ENCODE peak calls at places on chromosomes 3 and 15, in nine cellular contexts. M is brain microvascular endothelial cell, K is tibial artery, U is AG04450, J is BE2C, P is psoas muscle, T is Caco-2, S is lower lobe of right lung, N is tibial nerve. G is an unnamed sample.

GRCh38 chr3:134644731-134645514 is 5.9 kb downstream of the KY start:
- DNase-seq in M (no peak), K (no peak), U (no peak), J (no peak), P (peak), T (no peak), S (no peak), N (no peak), G (no peak)

GRCh38 chr15:97783240-97783639 is 177.3 kb upstream of the ARRDC4 start:
- DNase-seq in M (no peak), K (no peak), U (no peak), J (no peak), P (no peak), T (no peak), S (no peak), N (no peak), G (no peak)

GRCh38 chr15:83422541-83422940 is 24.6 kb upstream of the SH3GL3 start:
- DNase-seq in M (no peak), K (no peak), U (no peak), J (no peak), P (no peak), T (no peak), S (no peak), N (no peak), G (no peak)

GRCh38 chr3:190696777-190697501 is 165.6 kb downstream of the GMNC start:
- DNase-seq in M (no peak), K (no peak), U (no peak), J (no peak), P (no peak), T (peak), S (no peak), N (no peak), G (no peak)

GRCh38 chr3:128095222-128095703 is 28.3 kb downstream of the RUVBL1 start:
- DNase-seq in M (peak), K (peak), U (peak), J (peak), P (peak), T (peak), S (peak), N (peak), G (peak)

GRCh38 chr3:149610351-149611105 is 47.3 kb downstream of the WWTR1 start:
- DNase-seq in M (no peak), K (peak), U (no peak), J (no peak), P (peak), T (no peak), S (no peak), N (no peak), G (no peak)

GRCh38 chr15:97023131-97023844 is 692.8 kb downstream of the NR2F2 start:
- DNase-seq in M (peak), K (no peak), U (no peak), J (no peak), P (no peak), T (no peak), S (no peak), N (no peak), G (peak)

GRCh38 chr15:35218215-35218614 is 133.1 kb upstream of the NANOGP8 start:
- DNase-seq in M (no peak), K (no peak), U (no peak), J (no peak), P (no peak), T (no peak), S (no peak), N (no peak), G (no peak)

GRCh38 chr3:111956995-111957736 is 21.7 kb upstream of the ABHD10 start:
- DNase-seq in M (no peak), K (no peak), U (no peak), J (no peak), P (no peak), T (no peak), S (no peak), N (no peak), G (no peak)

GRCh38 chr3:40971191-40972168 is 227.8 kb upstream of the CTNNB1 start:
- DNase-seq in M (peak), K (peak), U (peak), J (no peak), P (peak), T (peak), S (peak), N (peak), G (peak)

GRCh38 chr3:186220886-186221285 is 112.0 kb upstream of the ETV5 start:
- DNase-seq in M (no peak), K (no peak), U (no peak), J (no peak), P (peak), T (peak), S (no peak), N (no peak), G (no peak)

GRCh38 chr3:113104746-113105479 is 106.4 kb upstream of the BOC start:
- DNase-seq in M (no peak), K (no peak), U (no peak), J (no peak), P (peak), T (no peak), S (no peak), N (no peak), G (no peak)

GRCh38 chr15:71575474-71576045 is 234.8 kb upstream of the NR2E3 start:
- DNase-seq in M (no peak), K (no peak), U (no peak), J (no peak), P (no peak), T (no peak), S (no peak), N (no peak), G (no peak)

GRCh38 chr3:97384581-97384980 is 380.0 kb upstream of the ARL6 start:
- DNase-seq in M (no peak), K (no peak), U (no peak), J (no peak), P (no peak), T (no peak), S (no peak), N (no peak), G (no peak)

GRCh38 chr3:52253314-52254260 is 8.0 kb downstream of the PPM1M start:
- DNase-seq in M (no peak), K (peak), U (no peak), J (no peak), P (no peak), T (no peak), S (peak), N (no peak), G (no peak)

GRCh38 chr3:99920530-99921376 is 103.1 kb downstream of the CMSS1 start:
- DNase-seq in M (no peak), K (peak), U (no peak), J (peak), P (peak), T (peak), S (peak), N (peak), G (no peak)

GRCh38 chr3:44915702-44916438 is 41.5 kb downstream of the TGM4 start:
- DNase-seq in M (no peak), K (no peak), U (no peak), J (no peak), P (no peak), T (no peak), S (no peak), N (no peak), G (no peak)

GRCh38 chr15:71651750-71652186 is 158.6 kb upstream of the NR2E3 start:
- DNase-seq in M (peak), K (no peak), U (peak), J (peak), P (no peak), T (peak), S (no peak), N (no peak), G (peak)

GRCh38 chr3:112818289-112818688 is 28.4 kb downstream of the CD200R1L start:
- DNase-seq in M (no peak), K (no peak), U (no peak), J (no peak), P (no peak), T (no peak), S (no peak), N (no peak), G (no peak)

GRCh38 chr3:30078736-30079135 is 527.7 kb upstream of the TGFBR2 start:
- DNase-seq in M (no peak), K (no peak), U (no peak), J (no peak), P (no peak), T (no peak), S (no peak), N (no peak), G (no peak)

GRCh38 chr3:16309558-16309957 is 44.5 kb downstream of the OXNAD1 start:
- DNase-seq in M (peak), K (no peak), U (no peak), J (no peak), P (no peak), T (no peak), S (no peak), N (no peak), G (no peak)

GRCh38 chr3:78969483-78969882 is 798.3 kb downstream of the ROBO1 start:
- DNase-seq in M (peak), K (no peak), U (peak), J (peak), P (no peak), T (no peak), S (no peak), N (no peak), G (no peak)

GRCh38 chr3:69283496-69283895 is 102.4 kb downstream of the FRMD4B start:
- DNase-seq in M (no peak), K (no peak), U (no peak), J (no peak), P (no peak), T (no peak), S (no peak), N (no peak), G (no peak)

GRCh38 chr3:43161684-43162512 is 56.0 kb upstream of the POMGNT2 start:
- DNase-seq in M (peak), K (no peak), U (peak), J (peak), P (no peak), T (no peak), S (no peak), N (no peak), G (peak)

GRCh38 chr3:190486908-190487607 is 26.8 kb upstream of the IL1RAP start:
- DNase-seq in M (no peak), K (no peak), U (no peak), J (no peak), P (no peak), T (no peak), S (no peak), N (no peak), G (no peak)

GRCh38 chr3:39166134-39166710 is 12.8 kb upstream of the CSRNP1 start:
- DNase-seq in M (peak), K (peak), U (no peak), J (no peak), P (no peak), T (no peak), S (no peak), N (no peak), G (peak)

DNA sequence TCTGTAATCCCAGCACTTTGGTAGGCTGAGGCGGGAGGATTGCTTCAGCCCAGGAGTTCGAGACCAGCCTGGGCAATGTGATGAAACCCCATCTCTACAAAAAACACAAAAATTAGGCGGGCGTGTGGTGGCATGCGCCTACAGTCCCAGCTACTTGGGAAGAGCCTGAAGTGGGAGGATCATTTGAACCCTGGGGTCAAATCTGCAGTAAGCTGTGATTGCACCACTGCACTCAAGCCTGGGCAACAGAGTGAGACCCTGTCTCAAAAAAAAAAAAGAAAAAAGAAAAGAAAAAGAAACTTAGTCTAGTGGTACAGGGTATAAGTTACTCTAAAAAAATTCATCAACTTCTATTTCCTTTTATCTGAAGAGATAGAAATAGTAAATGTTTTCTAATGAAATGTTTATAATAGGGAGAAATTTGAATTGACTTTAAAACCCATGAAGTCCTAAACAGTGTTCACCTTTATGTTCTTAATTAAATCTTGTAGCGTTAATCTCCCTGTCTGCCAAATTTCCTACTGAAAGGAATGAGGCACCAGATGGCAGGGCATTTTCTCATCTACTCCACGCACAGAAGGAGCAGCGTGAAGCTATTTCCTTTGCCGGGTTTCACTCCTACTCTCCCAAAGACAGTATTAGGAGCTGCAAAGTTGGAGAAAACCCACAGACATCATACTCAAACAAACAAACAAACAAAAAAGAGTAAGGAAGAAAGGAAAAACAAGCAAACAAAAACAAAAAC is 1.9 kb downstream of the PCLAF start:
- DNase-seq in M (no peak), K (no peak), U (no peak), J (no peak), P (no peak), T (no peak), S (no peak), N (no peak), G (no peak)
- H3K4me3 ChIP-seq in M (peak), K (no peak), U (no peak), J (peak), P (no peak), T (no peak), S (no peak), N (no peak), G (peak)

GRCh38 chr15:29749365-29750086 is 72.7 kb downstream of the TJP1 start:
- DNase-seq in M (no peak), K (no peak), U (no peak), J (no peak), P (no peak), T (peak), S (no peak), N (no peak), G (no peak)

GRCh38 chr15:29750754-29751153 is 71.5 kb downstream of the TJP1 start:
- DNase-seq in M (no peak), K (no peak), U (no peak), J (no peak), P (no peak), T (no peak), S (no peak), N (no peak), G (peak)

DNA sequence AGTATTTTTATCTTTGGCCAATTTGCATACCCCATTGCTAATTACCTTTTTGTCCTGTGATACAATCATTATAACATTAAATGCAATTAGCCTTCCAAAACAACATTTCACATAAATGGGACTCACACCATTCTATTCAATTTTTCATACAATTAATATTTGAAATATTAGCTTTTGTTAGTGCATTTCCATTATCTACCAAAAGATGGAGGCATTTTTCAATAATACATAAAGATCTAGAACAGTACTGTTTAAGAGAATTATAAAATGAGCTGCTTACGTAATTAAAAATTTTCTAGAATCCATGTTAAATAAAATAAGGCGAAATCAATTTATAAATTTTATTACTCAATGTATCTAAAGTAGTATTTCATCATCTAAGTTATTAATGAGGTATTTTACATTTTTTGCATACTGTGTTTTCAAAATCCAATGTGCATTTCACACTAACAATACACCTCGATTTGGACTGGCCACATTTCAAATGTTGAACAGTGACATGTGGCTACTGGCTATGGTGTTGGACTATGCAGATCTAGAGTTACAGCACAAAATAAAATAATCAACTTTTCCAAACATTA is 74.3 kb downstream of the TJP1 start:
- DNase-seq in M (no peak), K (no peak), U (no peak), J (no peak), P (no peak), T (no peak), S (no peak), N (no peak), G (no peak)
- TF ChIP-seq CTCF in M (peak), K (peak), U (peak), J (peak), P (peak), T (peak), S (peak), N (peak), G (peak)

GRCh38 chr3:147359177-147360062 is 46.9 kb downstream of the ZIC4 start:
- DNase-seq in M (no peak), K (no peak), U (no peak), J (no peak), P (no peak), T (no peak), S (no peak), N (no peak), G (no peak)
- H3K4me3 ChIP-seq in M (no peak), K (no peak), U (no peak), J (no peak), P (no peak), T (no peak), S (no peak), N (no peak), G (no peak)

GRCh38 chr15:89137926-89138325 is 49.7 kb downstream of the ABHD2 start:
- DNase-seq in M (no peak), K (peak), U (no peak), J (no peak), P (no peak), T (no peak), S (no peak), N (no peak), G (no peak)

GRCh38 chr15:89138999-89139612 is 50.9 kb downstream of the ABHD2 start:
- DNase-seq in M (peak), K (peak), U (no peak), J (no peak), P (no peak), T (no peak), S (no peak), N (no peak), G (no peak)

GRCh38 chr15:89141885-89142284 is 53.6 kb downstream of the ABHD2 start:
- DNase-seq in M (peak), K (no peak), U (no peak), J (peak), P (no peak), T (no peak), S (no peak), N (no peak), G (no peak)

GRCh38 chr15:89140595-89140994 is 52.3 kb downstream of the ABHD2 start:
- DNase-seq in M (no peak), K (no peak), U (no peak), J (no peak), P (no peak), T (no peak), S (no peak), N (no peak), G (no peak)

DNA sequence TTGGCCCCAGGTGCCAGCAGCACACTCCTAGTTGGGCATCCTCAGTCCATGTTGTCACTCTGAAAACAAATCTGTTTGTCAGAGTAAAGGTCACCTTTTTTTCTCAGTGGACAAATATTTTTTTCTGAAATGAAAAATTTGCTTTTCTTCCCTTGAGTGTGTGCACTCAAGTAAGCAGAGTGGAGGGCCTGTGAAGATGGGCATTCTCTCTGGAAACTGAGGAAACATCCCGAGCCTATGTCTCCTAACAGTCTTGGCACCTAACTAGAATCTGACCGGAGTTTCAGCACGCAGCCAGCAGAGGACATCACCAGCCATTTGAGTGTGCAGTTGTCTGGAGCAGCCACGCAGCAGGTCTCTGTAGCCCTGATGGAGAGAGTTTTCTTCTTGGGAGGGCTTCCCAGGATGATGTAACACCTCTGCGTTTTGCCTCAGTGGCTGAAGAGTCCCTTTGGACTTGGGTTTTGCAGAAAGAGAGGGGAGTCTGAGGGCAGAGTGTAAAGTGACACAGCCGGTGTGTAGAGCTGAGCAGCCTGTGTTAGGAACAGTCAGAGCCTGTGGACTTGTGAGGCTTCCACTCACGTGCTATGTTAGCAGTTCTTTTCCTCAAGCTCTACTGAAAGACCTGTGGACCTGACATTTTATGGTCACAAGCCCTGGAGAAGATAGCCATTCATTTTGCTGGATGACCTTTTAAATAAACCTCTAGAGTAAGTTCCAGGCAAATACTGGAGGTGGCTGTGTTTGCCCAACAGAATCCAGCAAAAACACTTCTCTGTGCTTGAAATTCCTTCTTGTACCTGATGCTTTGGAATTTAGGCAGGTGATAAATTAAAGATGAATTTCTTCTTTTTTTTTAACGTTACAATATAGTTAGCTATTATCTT is 51.6 kb downstream of the ABHD2 start:
- DNase-seq in M (peak), K (peak), U (no peak), J (peak), P (no peak), T (peak), S (no peak), N (no peak), G (no peak)
- TF ChIP-seq CTCF in M (peak), K (peak), U (peak), J (peak), P (peak), T (peak), S (no peak), N (no peak), G (peak)